ENCODE peak calls at places on chromosomes 6 and 20, in seven cellular contexts. M is naive thymus-derived CD8-positive, alpha-beta T cell; E is ascending aorta; G is AG10803; J is KBM-7; T is spleen; S is stimulated activated CD4-positive, alpha-beta T cell treated with anti-CD3 and anti-CD28 coated beads, Interleukin-4, amount 100 ng/mL, for 24 hours. L is an unnamed sample.

GRCh38 chr6:16471222-16471784 is 232.9 kb downstream of the GMPR start:
- DNase-seq in E (no peak), J (no peak), S (peak), T (no peak), G (no peak), M (no peak), L (no peak)

GRCh38 chr6:123321020-123321419 is 315.7 kb downstream of the TRDN start:
- DNase-seq in E (no peak), M (no peak), J (no peak), S (no peak), G (no peak), T (no peak), L (no peak)

GRCh38 chr20:57048027-57048869 is 218.2 kb downstream of the BMP7 start:
- DNase-seq in S (peak), E (no peak), T (no peak), J (peak), G (peak), M (no peak), L (no peak)

GRCh38 chr6:22884441-22884840 is 315.1 kb downstream of the HDGFL1 start:
- DNase-seq in G (no peak), T (no peak), M (no peak), S (no peak), J (no peak), E (no peak), L (no peak)

GRCh38 chr20:47642624-47643023 is 140.9 kb downstream of the NCOA3 start:
- DNase-seq in G (no peak), S (no peak), M (no peak), E (no peak), T (no peak), J (no peak), L (no peak)

GRCh38 chr6:20211037-20211940 is 980 bp downstream of the MBOAT1 start:
- DNase-seq in J (peak), M (no peak), E (no peak), S (no peak), T (no peak), G (no peak), L (no peak)

GRCh38 chr6:158797331-158798202 is 21.6 kb downstream of the EZR start:
- DNase-seq in T (no peak), G (peak), S (no peak), J (no peak), M (no peak), E (no peak), L (no peak)

GRCh38 chr6:15365273-15365687 is 119.4 kb downstream of the JARID2 start:
- DNase-seq in M (peak), T (peak), G (peak), J (peak), E (peak), S (peak), L (peak)

GRCh38 chr6:12348530-12349511 is 58.7 kb downstream of the EDN1 start:
- DNase-seq in G (peak), S (no peak), M (no peak), J (no peak), E (no peak), T (no peak), L (peak)

GRCh38 chr20:22675337-22675736 is 91.0 kb upstream of the FOXA2 start:
- DNase-seq in M (no peak), G (no peak), E (no peak), J (no peak), S (no peak), T (no peak), L (no peak)

GRCh38 chr6:5314191-5314865 is 53.0 kb downstream of the FARS2 start:
- DNase-seq in G (no peak), E (no peak), T (no peak), S (no peak), J (no peak), M (no peak), L (no peak)

L was measured in RWPE2.